ENCODE peak calls at places on chromosome 2, in eight cellular contexts. E, V, Z, O, H, N, L and B are unnamed samples.

GRCh38 chr2:147939313-147939712 is 81.2 kb downstream of the ORC4 start:
- DNase-seq in Z (no peak), L (no peak), H (no peak), V (no peak), N (no peak), E (no peak), O (no peak), B (no peak)

GRCh38 chr2:218671077-218671653 is 637 bp downstream of the RNF25 start:
- DNase-seq in O (no peak), N (no peak), V (no peak), L (no peak), Z (no peak), H (no peak), E (peak), B (no peak)

GRCh38 chr2:28327963-28328922 is 64.4 kb upstream of the FOSL2 start:
- DNase-seq in H (no peak), Z (no peak), L (no peak), E (no peak), N (no peak), V (peak), O (no peak), B (no peak)

GRCh38 chr2:112493858-112494648 is 12.1 kb downstream of the TTL start:
- DNase-seq in H (no peak), O (no peak), E (peak), V (no peak), L (no peak), Z (no peak), N (no peak), B (no peak)

GRCh38 chr2:101305492-101306123 is 2.9 kb downstream of the RNF149 start:
- DNase-seq in E (peak), O (no peak), H (no peak), Z (no peak), N (no peak), V (no peak), L (no peak), B (no peak)

GRCh38 chr2:127703282-127703681 is 2.0 kb downstream of the SFT2D3 start:
- DNase-seq in L (no peak), V (no peak), Z (no peak), E (no peak), H (no peak), O (no peak), N (no peak), B (no peak)

GRCh38 chr2:237414056-237414661 is at the start of gene COL6A3:
- DNase-seq in N (no peak), V (peak), E (peak), L (no peak), Z (no peak), O (no peak), H (no peak), B (no peak)

GRCh38 chr2:128326296-128326790 is 7.7 kb upstream of the HS6ST1 start:
- DNase-seq in H (no peak), V (no peak), N (no peak), E (no peak), O (no peak), Z (no peak), L (no peak), B (no peak)

GRCh38 chr2:175726213-175726612 is 275.9 kb downstream of the LNPK start:
- DNase-seq in Z (no peak), H (no peak), V (no peak), E (no peak), O (no peak), N (no peak), L (no peak), B (no peak)

GRCh38 chr2:27844821-27845255 is 45.3 kb downstream of the RBKS start:
- DNase-seq in Z (no peak), L (no peak), E (no peak), H (no peak), O (no peak), V (no peak), N (no peak), B (no peak)

GRCh38 chr2:232798156-232798555 is 21.8 kb upstream of the KCNJ13 start:
- DNase-seq in O (no peak), H (no peak), E (no peak), V (no peak), Z (no peak), N (no peak), L (no peak), B (no peak)

GRCh38 chr2:151634726-151635467 is 99.4 kb downstream of the NEB start:
- DNase-seq in E (no peak), N (no peak), O (no peak), L (no peak), H (no peak), Z (no peak), V (no peak), B (no peak)

GRCh38 chr2:105329561-105330495 is at the start of gene TGFBRAP1:
- DNase-seq in E (peak), L (peak), Z (peak), H (peak), V (no peak), O (peak), N (peak), B (no peak)

GRCh38 chr2:105576440-105577241 is 168.1 kb upstream of the NCK2 start:
- DNase-seq in E (peak), N (peak), Z (no peak), H (no peak), O (peak), V (no peak), L (peak), B (peak)

GRCh38 chr2:172119089-172119488 is 16.4 kb upstream of the DLX2 start:
- DNase-seq in N (no peak), V (no peak), H (no peak), L (no peak), E (no peak), O (no peak), Z (no peak), B (no peak)

GRCh38 chr2:231604101-231604684 is 11.5 kb downstream of the TEX44 start:
- DNase-seq in O (no peak), Z (no peak), L (peak), N (peak), V (peak), E (no peak), H (peak), B (no peak)

GRCh38 chr2:84970266-84970955 is 550 bp upstream of the KCMF1 start:
- DNase-seq in L (peak), Z (peak), E (peak), N (peak), O (peak), H (peak), V (peak), B (no peak)

GRCh38 chr2:239912938-239913631 is 112.1 kb downstream of the NDUFA10 start:
- DNase-seq in V (peak), Z (no peak), E (no peak), N (no peak), H (no peak), O (no peak), L (no peak), B (no peak)

GRCh38 chr2:166070231-166070630 is 57.6 kb downstream of the SCN1A start:
- DNase-seq in O (no peak), N (no peak), V (no peak), Z (no peak), E (no peak), L (no peak), H (no peak), B (no peak)

GRCh38 chr2:128564551-128564950 is 245.9 kb upstream of the HS6ST1 start:
- DNase-seq in N (no peak), E (no peak), H (no peak), L (no peak), V (no peak), O (no peak), Z (no peak), B (no peak)

GRCh38 chr2:197890160-197890559 is 85.8 kb downstream of the PLCL1 start:
- DNase-seq in V (no peak), L (no peak), H (no peak), Z (no peak), E (no peak), N (no peak), O (no peak), B (no peak)

GRCh38 chr2:55809875-55810620 is 113.5 kb downstream of the EFEMP1 start:
- DNase-seq in L (no peak), H (no peak), V (no peak), O (no peak), N (no peak), E (no peak), Z (no peak), B (peak)

GRCh38 chr2:16012626-16013501 is 72.5 kb downstream of the MYCN start:
- DNase-seq in Z (no peak), V (no peak), H (peak), O (no peak), E (peak), L (no peak), N (no peak), B (peak)

GRCh38 chr2:96734899-96735585 is 4.8 kb downstream of the LMAN2L start:
- DNase-seq in L (no peak), V (no peak), E (no peak), Z (no peak), H (no peak), O (no peak), N (peak), B (no peak)

GRCh38 chr2:34705556-34706247 is 1106.6 kb upstream of the FAM98A start:
- DNase-seq in L (no peak), N (no peak), H (no peak), E (no peak), V (no peak), Z (no peak), O (no peak), B (no peak)

GRCh38 chr2:143885461-143885860 is 634.5 kb downstream of the ZEB2 start:
- DNase-seq in O (no peak), E (no peak), Z (no peak), H (no peak), L (no peak), N (no peak), V (no peak), B (no peak)

GRCh38 chr2:207704031-207704430 is 7.4 kb upstream of the CCNYL1 start:
- DNase-seq in E (no peak), O (no peak), N (no peak), V (no peak), L (no peak), Z (no peak), H (no peak), B (no peak)

GRCh38 chr2:187500585-187501359 is 52.7 kb upstream of the CALCRL start:
- DNase-seq in E (peak), N (peak), Z (no peak), V (no peak), L (no peak), H (no peak), O (peak), B (peak)

GRCh38 chr2:120486946-120487345 is 141.0 kb downstream of the INHBB start:
- DNase-seq in N (no peak), L (no peak), E (peak), Z (no peak), V (no peak), O (peak), H (no peak), B (no peak)

GRCh38 chr2:148507970-148508369 is 136.6 kb upstream of the EPC2 start:
- DNase-seq in H (no peak), V (no peak), N (no peak), E (no peak), L (no peak), Z (no peak), O (no peak), B (no peak)

GRCh38 chr2:182355815-182356214 is 71.0 kb downstream of the PDE1A start:
- DNase-seq in L (no peak), E (no peak), O (no peak), N (no peak), H (no peak), Z (no peak), V (no peak), B (no peak)